ENCODE peak calls at places on chromosomes 6 and 20, in four cellular contexts. H is HCT116, O is GM12891, R is T1000. J is an unnamed sample.

GRCh38 chr6:106085984-106086832 is at the start of gene PRDM1:
- DNase-seq in H (peak), O (peak), R (no peak), J (no peak)

GRCh38 chr6:46983007-46983411 is 59.1 kb downstream of the ADGRF1 start:
- DNase-seq in H (no peak), O (no peak), R (no peak), J (peak)

GRCh38 chr6:142416179-142416578 is 114.4 kb downstream of the ADGRG6 start:
- DNase-seq in H (no peak), O (no peak), R (peak), J (no peak)

GRCh38 chr6:7247828-7248227 is 65.2 kb downstream of the SSR1 start:
- DNase-seq in H (no peak), O (no peak), R (no peak), J (no peak)

GRCh38 chr6:33607784-33608161 is 13.3 kb upstream of the ITPR3 start:
- DNase-seq in H (peak), O (no peak), R (no peak), J (no peak)

GRCh38 chr6:168050225-168050796 is 28.7 kb downstream of the FRMD1 start:
- DNase-seq in H (no peak), O (no peak), R (no peak), J (no peak)

GRCh38 chr20:7174554-7174953 is 407.1 kb downstream of the BMP2 start:
- DNase-seq in H (no peak), O (no peak), R (no peak), J (no peak)

GRCh38 chr6:83192871-83193746 is at the start of the genes PGM3 and RWDD2A:
- DNase-seq in H (peak), O (peak), R (peak), J (no peak)

GRCh38 chr6:32149932-32150920 is 1.5 kb downstream of the PRRT1 start:
- DNase-seq in H (no peak), O (no peak), R (no peak), J (no peak)

GRCh38 chr6:55874309-55874708 is 1.1 kb downstream of the BMP5 start:
- DNase-seq in H (no peak), O (no peak), R (no peak), J (no peak)

GRCh38 chr6:112478036-112478435 is 130.9 kb downstream of the RFPL4B start:
- DNase-seq in H (no peak), O (no peak), R (no peak), J (no peak)

GRCh38 chr6:2186516-2186915 is 58.9 kb downstream of the GMDS start:
- DNase-seq in H (no peak), O (no peak), R (no peak), J (no peak)

GRCh38 chr6:89862281-89862680 is 32.0 kb upstream of the GJA10 start:
- DNase-seq in H (no peak), O (no peak), R (no peak), J (no peak)

GRCh38 chr6:143843689-143844405 is 709 bp downstream of the LTV1 start:
- DNase-seq in H (no peak), O (no peak), R (no peak), J (no peak)

GRCh38 chr6:11909696-11910132 is 102.4 kb upstream of the HIVEP1 start:
- DNase-seq in H (no peak), O (no peak), R (no peak), J (no peak)

GRCh38 chr6:38262041-38262440 is 377.7 kb downstream of the BTBD9 start:
- DNase-seq in H (no peak), O (no peak), R (no peak), J (peak)

GRCh38 chr6:117267766-117268534 is 2.6 kb downstream of the VGLL2 start:
- DNase-seq in H (no peak), O (no peak), R (no peak), J (no peak)

GRCh38 chr20:3349786-3350185 is 57.7 kb downstream of the DNAAF9 start:
- DNase-seq in H (no peak), O (no peak), R (no peak), J (no peak)

GRCh38 chr20:46998497-46999190 is 104.0 kb downstream of the EYA2 start:
- DNase-seq in H (no peak), O (no peak), R (no peak), J (no peak)

GRCh38 chr20:63826753-63827152 is 4.3 kb downstream of the ZBTB46 start:
- DNase-seq in H (no peak), O (no peak), R (no peak), J (no peak)

GRCh38 chr6:24847402-24847801 is 48.7 kb upstream of the ARMH2 start:
- DNase-seq in H (no peak), O (no peak), R (no peak), J (no peak)

GRCh38 chr6:116511424-116512131 is at the start of gene CALHM5:
- DNase-seq in H (peak), O (no peak), R (peak), J (peak)

GRCh38 chr20:41587523-41587922 is 30.7 kb downstream of the CHD6 start:
- DNase-seq in H (no peak), O (no peak), R (no peak), J (no peak)

GRCh38 chr20:8476023-8476422 is 344.0 kb downstream of the PLCB1 start:
- DNase-seq in H (no peak), O (no peak), R (no peak), J (no peak)

GRCh38 chr6:163756079-163756478 is 341.6 kb downstream of the QKI start:
- DNase-seq in H (no peak), O (no peak), R (no peak), J (no peak)

GRCh38 chr6:158020272-158020711 is 38.6 kb downstream of the SYNJ2 start:
- DNase-seq in H (no peak), O (no peak), R (no peak), J (no peak)

GRCh38 chr6:102525336-102525735 is 1131.8 kb downstream of the GRIK2 start:
- DNase-seq in H (no peak), O (no peak), R (no peak), J (no peak)

GRCh38 chr6:17886891-17887290 is 100.5 kb downstream of the KIF13A start:
- DNase-seq in H (no peak), O (no peak), R (no peak), J (no peak)

GRCh38 chr20:3694864-3695263 is 13.1 kb upstream of the ADAM33 start:
- DNase-seq in H (no peak), O (no peak), R (no peak), J (no peak)